ENCODE peak calls at places on chromosomes 12 and 14, in seven cellular contexts. Q, G, L, B, K, P and A are unnamed samples.

GRCh38 chr14:72800848-72801370 is 93.0 kb downstream of the DPF3 start:
- DNase-seq in Q (no peak), G (no peak), L (no peak), B (no peak), K (no peak), P (no peak), A (no peak)

GRCh38 chr12:42552822-42553221 is 36.7 kb downstream of the PRICKLE1 start:
- DNase-seq in Q (peak; percentile 63), G (no peak), L (no peak), B (no peak), K (no peak), P (no peak), A (no peak)

GRCh38 chr14:47207636-47208035 is 467.8 kb downstream of the MDGA2 start:
- DNase-seq in Q (no peak), G (no peak), L (no peak), B (no peak), K (no peak), P (peak; percentile 14), A (no peak)

GRCh38 chr12:29439506-29439905 is 58.0 kb downstream of the OVCH1 start:
- DNase-seq in Q (no peak), G (no peak), L (no peak), B (no peak), K (no peak), P (no peak), A (peak; percentile 37)

GRCh38 chr12:56128669-56129209 is 672 bp downstream of the ESYT1 start:
- DNase-seq in Q (no peak), G (no peak), L (peak; percentile 53), B (peak; percentile 31), K (no peak), P (no peak), A (peak; percentile 29)

GRCh38 chr12:32947203-32947795 is 50.7 kb upstream of the PKP2 start:
- DNase-seq in Q (peak; percentile 43), G (no peak), L (peak; percentile 34), B (peak; percentile 24), K (no peak), P (peak; percentile 27), A (no peak)

GRCh38 chr14:92934196-92935085 is 11.5 kb downstream of the CHGA start:
- DNase-seq in Q (no peak), G (no peak), L (no peak), B (no peak), K (no peak), P (no peak), A (no peak)

GRCh38 chr12:3308063-3308462 is 182.9 kb upstream of the PRMT8 start:
- DNase-seq in Q (no peak), G (no peak), L (no peak), B (no peak), K (no peak), P (no peak), A (no peak)

GRCh38 chr14:23695220-23695999 is 59.2 kb downstream of the DHRS2 start:
- DNase-seq in Q (peak; percentile 37), G (no peak), L (no peak), B (peak; percentile 27), K (no peak), P (no peak), A (peak; percentile 20)

GRCh38 chr14:76778546-76779215 is 17.4 kb downstream of the VASH1 start:
- DNase-seq in Q (no peak), G (no peak), L (no peak), B (no peak), K (no peak), P (no peak), A (no peak)

GRCh38 chr12:3038166-3038565 is 39.0 kb upstream of the TSPAN9 start:
- DNase-seq in Q (no peak), G (no peak), L (no peak), B (no peak), K (no peak), P (no peak), A (no peak)

GRCh38 chr12:96392397-96392796 is 7.8 kb downstream of the CDK17 start:
- DNase-seq in Q (no peak), G (no peak), L (no peak), B (peak; percentile 43), K (no peak), P (no peak), A (no peak)

GRCh38 chr14:45766247-45766646 is 513.2 kb upstream of the MIS18BP1 start:
- DNase-seq in Q (no peak), G (no peak), L (no peak), B (no peak), K (no peak), P (no peak), A (no peak)

GRCh38 chr12:70692681-70693288 is 55.6 kb upstream of the PTPRB start:
- DNase-seq in Q (peak; percentile 7), G (no peak), L (peak; percentile 11), B (peak; percentile 68), K (peak; percentile 27), P (peak; percentile 29), A (no peak)

GRCh38 chr12:104296718-104297117 is 6.8 kb upstream of the EID3 start:
- DNase-seq in Q (no peak), G (no peak), L (no peak), B (peak; percentile 7), K (no peak), P (no peak), A (no peak)

GRCh38 chr14:20343855-20344205 is 395 bp downstream of the PARP2 start:
- DNase-seq in Q (no peak), G (no peak), L (no peak), B (peak; percentile 49), K (peak; percentile 44), P (no peak), A (no peak)

GRCh38 chr12:22658214-22658613 is 33.2 kb downstream of the ETNK1 start:
- DNase-seq in Q (no peak), G (no peak), L (peak; percentile 97), B (peak; percentile 53), K (peak; percentile 51), P (peak; percentile 76), A (no peak)

GRCh38 chr12:51021694-51022093 is 4.5 kb downstream of the SLC11A2 start:
- DNase-seq in Q (no peak), G (no peak), L (no peak), B (no peak), K (no peak), P (no peak), A (no peak)

GRCh38 chr12:53725824-53726223 is 1.4 kb downstream of the CALCOCO1 start:
- DNase-seq in Q (no peak), G (no peak), L (no peak), B (peak; percentile 48), K (no peak), P (no peak), A (no peak)

GRCh38 chr14:24055971-24056799 is 4.4 kb downstream of the CARMIL3 start:
- DNase-seq in Q (no peak), G (no peak), L (no peak), B (no peak), K (no peak), P (no peak), A (no peak)

GRCh38 chr12:105451211-105451610 is 120.7 kb downstream of the C12orf75 start:
- DNase-seq in Q (no peak), G (no peak), L (no peak), B (peak; percentile 71), K (peak; percentile 44), P (peak; percentile 75), A (no peak)

GRCh38 chr14:101008196-101008595 is 104.7 kb upstream of the RTL1 start:
- DNase-seq in Q (no peak), G (no peak), L (no peak), B (no peak), K (no peak), P (no peak), A (no peak)

GRCh38 chr14:68638817-68639517 is 153.9 kb downstream of the ZFP36L1 start:
- DNase-seq in Q (no peak), G (no peak), L (no peak), B (no peak), K (no peak), P (no peak), A (no peak)

GRCh38 chr12:6200266-6201198 is at the start of gene CD9:
- DNase-seq in Q (peak; percentile 63), G (no peak), L (peak; percentile 71), B (peak; percentile 49), K (no peak), P (peak; percentile 57), A (peak; percentile 83)

GRCh38 chr12:66756631-66757030 is 77.8 kb upstream of the GRIP1 start:
- DNase-seq in Q (no peak), G (no peak), L (no peak), B (no peak), K (no peak), P (no peak), A (no peak)

DNA sequence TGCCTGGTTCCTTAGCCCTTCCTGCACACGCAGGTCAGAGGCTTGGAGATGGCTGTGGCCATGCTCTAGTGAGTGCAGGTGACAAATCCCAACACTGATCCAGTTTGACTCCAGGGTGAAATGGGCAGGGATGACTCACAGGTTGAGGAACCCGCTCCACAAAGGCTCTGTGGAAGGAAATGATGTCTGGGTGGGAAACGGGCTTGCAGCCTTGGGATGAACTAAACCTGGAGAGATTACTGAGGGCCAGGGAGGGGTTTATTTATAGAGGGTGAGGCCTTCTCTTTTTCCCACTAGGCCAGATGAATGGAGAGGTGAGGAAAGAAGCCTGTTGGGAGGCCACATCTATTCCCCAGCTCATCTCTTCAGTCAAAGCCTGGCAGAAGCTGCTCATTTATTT is 29.3 kb upstream of the EMP1 start:
- DNase-seq in Q (no peak), G (no peak), L (peak; percentile 81), B (no peak), K (no peak), P (no peak), A (no peak)
- H3K4me3 ChIP-seq in Q (no peak overlapping the region), G (no peak overlapping the region), L (no peak overlapping the region), B (no peak overlapping the region), K (no peak overlapping the region), P (no peak overlapping the region), A (no peak overlapping the region)

GRCh38 chr14:65170768-65171251 is 68.5 kb upstream of the MAX start:
- DNase-seq in Q (peak; percentile 74), G (no peak), L (peak; percentile 76), B (peak; percentile 91), K (peak; percentile 75), P (peak; percentile 80), A (peak; percentile 8)
- H3K4me3 ChIP-seq in Q (peak overlapping the region; percentile 17), G (peak overlapping the region; percentile 50), L (no peak overlapping the region), B (peak overlapping the region; percentile 61), K (peak overlapping the region; percentile 46), P (peak overlapping the region; percentile 32), A (no peak overlapping the region)

GRCh38 chr14:99244960-99245340 is 27.0 kb downstream of the BCL11B start:
- DNase-seq in Q (no peak), G (no peak), L (no peak), B (no peak), K (no peak), P (no peak), A (peak; percentile 49)

GRCh38 chr14:99245541-99246511 is 26.2 kb downstream of the BCL11B start:
- DNase-seq in Q (peak; percentile 88), G (no peak), L (no peak), B (no peak), K (no peak), P (no peak), A (peak; percentile 86)

GRCh38 chr14:99246536-99247083 is 25.4 kb downstream of the BCL11B start:
- DNase-seq in Q (peak; percentile 51), G (no peak), L (no peak), B (no peak), K (no peak), P (no peak), A (no peak)

GRCh38 chr14:99242816-99243795 is 28.9 kb downstream of the BCL11B start:
- DNase-seq in Q (no peak), G (no peak), L (no peak), B (no peak), K (no peak), P (no peak), A (no peak)

GRCh38 chr14:99244299-99244959 is 27.6 kb downstream of the BCL11B start:
- DNase-seq in Q (no peak), G (no peak), L (no peak), B (no peak), K (no peak), P (no peak), A (peak; percentile 41)
- H3K4me3 ChIP-seq in Q (no peak overlapping the region), G (no peak overlapping the region), L (no peak overlapping the region), B (no peak overlapping the region), K (no peak overlapping the region), P (no peak overlapping the region), A (no peak overlapping the region)

GRCh38 chr12:121531356-121531750 is 49.5 kb downstream of the KDM2B start:
- DNase-seq in Q (no peak), G (no peak), L (no peak), B (no peak), K (no peak), P (no peak), A (no peak)
- H3K4me3 ChIP-seq in Q (no peak overlapping the region), G (no peak overlapping the region), L (no peak overlapping the region), B (no peak overlapping the region), K (no peak overlapping the region), P (no peak overlapping the region), A (no peak overlapping the region)